ENCODE peak calls at places on chromosomes 6 and 20, in eight cellular contexts. B is EL; M is islet precursor cell; F is HEK293T; Q is activated CD8-positive, alpha-beta memory T cell treated with anti-CD3 and anti-CD28 coated beads for 24 hours; I is AG08395; P is left ventricle myocardium superior; U is NCI-H524. S is an unnamed sample.

GRCh38 chr6:132483779-132484679 is 28.9 kb downstream of the STX7 start:
- DNase-seq in F (peak), U (peak), B (peak), I (peak), P (no peak), Q (no peak), M (no peak), S (no peak)

GRCh38 chr6:41560440-41561192 is 14.4 kb downstream of the FOXP4 start:
- DNase-seq in U (no peak), P (peak), F (no peak), B (no peak), Q (peak), I (peak), M (peak), S (no peak)

GRCh38 chr6:46381057-46381456 is 110.2 kb downstream of the RCAN2 start:
- DNase-seq in F (no peak), I (no peak), U (no peak), P (no peak), B (no peak), Q (no peak), M (no peak), S (no peak)

GRCh38 chr6:161163466-161164181 is 110.2 kb downstream of the AGPAT4 start:
- DNase-seq in P (no peak), B (no peak), F (no peak), I (no peak), M (no peak), U (no peak), Q (no peak), S (no peak)

GRCh38 chr6:151675746-151676459 is 131.6 kb upstream of the ESR1 start:
- DNase-seq in Q (peak), F (peak), P (peak), B (peak), U (peak), M (peak), I (no peak), S (no peak)

GRCh38 chr6:64811145-64811544 is 895.9 kb downstream of the EYS start:
- DNase-seq in P (no peak), U (no peak), B (no peak), Q (no peak), M (no peak), I (no peak), F (no peak), S (no peak)

GRCh38 chr20:7728373-7728772 is 211.9 kb downstream of the HAO1 start:
- DNase-seq in Q (no peak), I (no peak), B (no peak), F (no peak), P (no peak), U (no peak), M (no peak), S (no peak)

GRCh38 chr6:108165714-108166663 is at the start of gene NR2E1:
- DNase-seq in M (no peak), Q (peak), B (peak), F (peak), P (no peak), U (peak), I (no peak), S (no peak)

GRCh38 chr20:44970243-44970757 is 4.0 kb downstream of the STK4 start:
- DNase-seq in M (no peak), F (no peak), I (no peak), U (no peak), P (no peak), B (no peak), Q (no peak), S (no peak)

GRCh38 chr6:45447721-45448120 is 70.0 kb upstream of the SUPT3H start:
- DNase-seq in U (no peak), M (no peak), F (no peak), B (no peak), Q (no peak), I (no peak), P (no peak), S (no peak)

GRCh38 chr6:41462980-41463930 is 82.9 kb upstream of the FOXP4 start:
- DNase-seq in I (peak), Q (no peak), F (no peak), P (peak), U (peak), M (peak), B (peak), S (no peak)

GRCh38 chr20:58075980-58076749 is 152.3 kb downstream of the ANKRD60 start:
- DNase-seq in U (no peak), P (no peak), Q (peak), I (no peak), M (peak), F (no peak), B (no peak), S (no peak)

GRCh38 chr20:38152175-38153010 is 12.7 kb downstream of the TGM2 start:
- DNase-seq in B (peak), F (no peak), U (no peak), Q (peak), P (peak), I (no peak), M (no peak), S (no peak)

S was measured in GM04503.